ENCODE peak calls at places on chromosomes 2 and 18, in seven cellular contexts. S is heart left ventricle, V is pancreas, O is AG04450, N is astrocyte of the spinal cord, R is tibial artery, X is tibial nerve. K is an unnamed sample.

GRCh38 chr2:180604077-180604476 is 376.3 kb upstream of the UBE2E3 start:
- DNase-seq in X (no peak), S (no peak), N (no peak), V (no peak), O (no peak), R (no peak), K (peak)

GRCh38 chr2:238703436-238703835 is 144.4 kb upstream of the TWIST2 start:
- DNase-seq in X (peak), N (no peak), V (no peak), O (no peak), S (no peak), R (no peak), K (no peak)

GRCh38 chr2:230864605-230865323 is at the start of gene ITM2C:
- DNase-seq in O (peak), R (peak), S (peak), X (no peak), N (peak), V (peak), K (peak)

GRCh38 chr2:159035790-159036411 is 67.5 kb downstream of the TANC1 start:
- DNase-seq in V (peak), S (no peak), X (no peak), R (no peak), O (no peak), N (peak), K (peak)

GRCh38 chr2:180979086-180979934 is 1.1 kb upstream of the UBE2E3 start:
- DNase-seq in N (peak), V (peak), S (no peak), R (no peak), O (peak), X (peak), K (peak)

GRCh38 chr2:30162821-30163220 is 16.0 kb downstream of the YPEL5 start:
- DNase-seq in X (no peak), V (no peak), N (no peak), R (no peak), S (no peak), O (no peak), K (no peak)

GRCh38 chr2:43158259-43158880 is 68.0 kb downstream of the ZFP36L2 start:
- DNase-seq in O (no peak), R (peak), X (peak), V (peak), N (peak), S (peak), K (peak)

GRCh38 chr2:98697651-98698337 is 33.1 kb downstream of the MGAT4A start:
- DNase-seq in O (no peak), X (no peak), V (no peak), S (no peak), N (no peak), R (no peak), K (no peak)

GRCh38 chr18:27685807-27686412 is 491.0 kb downstream of the CDH2 start:
- DNase-seq in S (no peak), R (no peak), O (peak), N (peak), V (no peak), X (peak), K (peak)

GRCh38 chr2:109321570-109321969 is 192.6 kb downstream of the SH3RF3 start:
- DNase-seq in X (no peak), S (no peak), N (no peak), O (no peak), V (no peak), R (no peak), K (no peak)
- TF ChIP-seq CTCF in X (no peak), S (no peak), N (no peak), O (peak), V (no peak), R (peak), K (no peak)

GRCh38 chr2:144324446-144325045 is 195.4 kb downstream of the ZEB2 start:
- DNase-seq in O (no peak), N (no peak), R (no peak), X (no peak), V (no peak), S (no peak), K (peak)
- H3K4me3 ChIP-seq in O (no peak), N (no peak), R (no peak), X (no peak), V (no peak), S (no peak), K (no peak)

DNA sequence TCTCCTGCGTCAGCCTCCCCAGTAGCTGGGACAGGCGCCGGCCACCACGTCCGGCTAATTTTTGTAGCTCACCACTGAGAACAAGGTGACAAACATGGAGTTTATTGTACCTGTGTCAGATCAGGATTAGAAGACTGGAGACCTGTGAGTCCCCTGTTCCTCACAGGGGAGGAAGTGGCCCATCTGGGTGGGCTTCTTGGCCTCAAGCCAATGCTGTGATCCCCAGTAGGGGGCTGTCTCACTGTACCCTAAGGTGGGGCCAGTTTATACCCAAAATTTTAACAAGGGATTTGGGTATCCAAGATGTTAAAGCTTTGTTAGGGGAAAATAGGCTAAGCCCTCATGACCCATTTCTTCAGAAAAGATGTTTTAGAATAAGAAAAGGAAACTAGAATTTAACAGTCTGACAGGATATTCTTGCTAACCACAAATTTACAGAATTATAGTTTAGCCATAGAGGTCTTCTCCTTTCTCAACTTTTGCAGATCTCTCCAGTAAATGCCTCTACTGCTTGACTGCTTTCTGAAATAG is 16.3 kb downstream of the PCBP1 start:
- DNase-seq in X (no peak), N (no peak), S (no peak), V (no peak), O (no peak), R (no peak), K (no peak)
- TF ChIP-seq CTCF in X (no peak), N (no peak), S (no peak), V (no peak), O (no peak), R (no peak), K (no peak)

GRCh38 chr2:18514838-18515461 is 45.5 kb downstream of the RDH14 start:
- DNase-seq in X (no peak), O (no peak), S (no peak), N (peak), R (no peak), V (no peak), K (no peak)
- H3K4me3 ChIP-seq in X (no peak), O (no peak), S (no peak), N (no peak), R (no peak), V (no peak), K (no peak)

GRCh38 chr2:160210599-160211138 is 10.6 kb upstream of the ITGB6 start:
- DNase-seq in N (peak), S (peak), X (peak), O (no peak), R (peak), V (peak), K (peak)
- TF ChIP-seq CTCF in N (peak), S (peak), X (peak), O (peak), R (peak), V (peak), K (peak)